ENCODE peak calls at places on chromosomes 6 and 20, in nine cellular contexts. A is IMR-90, F is hepatocyte, P is esophagus squamous epithelium, C is body of pancreas, B is A673, R is stomach, Y is tibial nerve, M is heart left ventricle. G is an unnamed sample.
A peak's percentile ranks its signal among the peaks of the same experiment; 100 is the strongest.

GRCh38 chr6:163837681-163838431 is 423.3 kb downstream of the QKI start:
- DNase-seq in A (peak; percentile 33), Y (no peak), P (no peak), M (peak; percentile 26), R (no peak), F (no peak), C (no peak), B (no peak), G (no peak)

GRCh38 chr6:5840742-5841141 is 166.0 kb downstream of the NRN1 start:
- DNase-seq in B (no peak), A (no peak), C (no peak), P (no peak), F (peak; percentile 2), R (no peak), Y (no peak), M (no peak), G (no peak)

GRCh38 chr6:33092385-33092784 is 16.6 kb downstream of the HLA-DPB1 start:
- DNase-seq in A (no peak), M (no peak), B (no peak), R (no peak), F (no peak), P (no peak), Y (no peak), C (no peak), G (no peak)

GRCh38 chr6:30042914-30043313 is 18.2 kb upstream of the POLR1H start:
- DNase-seq in C (no peak), B (no peak), P (no peak), Y (no peak), R (no peak), F (no peak), M (no peak), A (no peak), G (no peak)

GRCh38 chr6:157269261-157269794 is 54.0 kb downstream of the TMEM242 start:
- DNase-seq in B (no peak), M (peak; percentile 88), R (peak; percentile 55), P (no peak), C (peak; percentile 48), A (peak; percentile 60), F (peak; percentile 38), Y (no peak), G (no peak)

GRCh38 chr6:169975701-169976100 is 224.3 kb downstream of the ERMARD start:
- DNase-seq in A (no peak), B (no peak), M (no peak), R (no peak), P (no peak), C (peak; percentile 0), Y (no peak), F (no peak), G (peak; percentile 15)

GRCh38 chr20:37914672-37915433 is 11.9 kb downstream of the VSTM2L start:
- DNase-seq in P (no peak), Y (no peak), B (peak; percentile 95), F (peak; percentile 41), M (no peak), C (no peak), A (no peak), R (no peak), G (no peak)

GRCh38 chr6:31733734-31734133 is 2.6 kb downstream of the CLIC1 start:
- DNase-seq in A (no peak), C (no peak), P (no peak), M (no peak), R (no peak), B (no peak), F (no peak), Y (no peak), G (no peak)

GRCh38 chr6:142297996-142298753 is 3.6 kb upstream of the ADGRG6 start:
- DNase-seq in F (no peak), R (no peak), C (no peak), P (no peak), A (peak; percentile 85), M (no peak), Y (no peak), B (peak; percentile 2), G (no peak)

GRCh38 chr20:58699246-58700107 is 6.9 kb downstream of the NPEPL1 start:
- DNase-seq in F (no peak), B (no peak), M (peak; percentile 4), Y (no peak), P (no peak), R (no peak), A (no peak), C (peak; percentile 4), G (peak; percentile 81)

GRCh38 chr20:6590891-6591679 is 176.4 kb upstream of the BMP2 start:
- DNase-seq in C (no peak), P (no peak), R (no peak), M (no peak), A (peak; percentile 77), Y (no peak), B (peak; percentile 4), F (no peak), G (peak; percentile 95)

GRCh38 chr20:45798935-45799642 is 7.3 kb downstream of the DNTTIP1 start:
- DNase-seq in P (no peak), B (peak; percentile 58), F (peak; percentile 79), R (peak; percentile 67), Y (peak; percentile 33), A (peak; percentile 42), C (peak; percentile 74), M (peak; percentile 55), G (no peak)

DNA sequence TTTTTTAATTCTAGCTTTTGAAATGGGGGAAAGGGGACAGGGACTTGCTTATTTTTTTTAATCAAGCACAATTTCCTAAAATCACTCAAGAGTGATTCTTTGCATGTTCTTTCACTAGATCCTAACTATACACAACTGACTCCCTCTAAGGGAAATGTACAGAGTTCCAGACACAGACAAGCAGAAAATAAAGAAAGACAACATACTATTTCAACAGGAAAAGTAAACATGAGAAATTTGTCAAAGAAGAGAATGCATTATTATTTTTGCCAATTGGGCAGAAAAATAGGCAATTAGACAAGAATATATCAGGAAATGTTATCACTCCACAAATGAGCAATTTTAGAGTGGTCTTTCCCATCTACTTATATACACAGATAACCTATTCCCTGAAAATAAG is 128.2 kb downstream of the RNGTT start:
- DNase-seq in Y (no peak), P (no peak), M (no peak), A (no peak), R (no peak), F (no peak), B (no peak), C (no peak), G (no peak)
- H3K9me3 ChIP-seq in Y (peaks cover 14% of the 10 kb centered on the region), P (peaks cover 34% of the 10 kb centered on the region), M (peaks cover 28% of the 10 kb centered on the region), A (peaks cover 8% of the 10 kb centered on the region), R (peaks cover 38% of the 10 kb centered on the region), F (no peaks in the 10 kb centered on the region), B (peaks cover 9% of the 10 kb centered on the region), C (no peaks in the 10 kb centered on the region), G (peaks cover 3% of the 10 kb centered on the region)

GRCh38 chr6:84525907-84526306 is 238.5 kb downstream of the TBX18 start:
- DNase-seq in R (no peak), B (no peak), A (no peak), Y (no peak), P (no peak), C (no peak), M (no peak), F (no peak), G (no peak)

GRCh38 chr6:84521419-84522001 is 242.9 kb downstream of the TBX18 start:
- DNase-seq in F (no peak), C (no peak), B (no peak), Y (no peak), P (no peak), R (no peak), M (no peak), A (no peak), G (no peak)

GRCh38 chr6:84524636-84525035 is 239.8 kb downstream of the TBX18 start:
- DNase-seq in M (no peak), P (no peak), B (no peak), C (no peak), A (no peak), Y (no peak), F (no peak), R (no peak), G (no peak)

GRCh38 chr6:84526631-84527030 is 237.8 kb downstream of the TBX18 start:
- DNase-seq in R (no peak), C (no peak), M (no peak), B (no peak), Y (no peak), A (no peak), P (no peak), F (no peak), G (no peak)

DNA sequence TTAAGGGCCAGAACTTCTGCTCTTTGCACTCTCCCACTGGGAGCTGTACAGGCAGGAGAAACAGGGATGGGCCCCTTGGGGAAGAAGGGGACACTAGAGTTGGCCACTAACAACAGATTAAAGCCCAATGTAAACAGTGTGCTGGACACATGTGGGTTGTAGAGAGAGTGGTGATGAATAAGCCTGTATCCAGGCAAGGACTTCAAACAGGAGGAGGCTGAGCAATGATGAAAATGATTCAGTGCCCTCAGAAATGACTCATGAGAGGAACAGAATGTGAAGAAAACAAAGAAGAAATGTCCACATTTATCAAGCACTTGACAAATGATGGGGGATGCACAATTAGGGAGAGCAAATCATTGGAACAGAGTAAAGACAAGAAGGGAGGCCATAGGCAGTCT is 242.3 kb downstream of the TBX18 start:
- DNase-seq in A (peak; percentile 69), M (no peak), F (peak; percentile 45), R (no peak), C (no peak), Y (peak; percentile 21), B (no peak), P (no peak), G (no peak)
- H3K4me3 ChIP-seq in A (no peak overlapping the region), M (no peak overlapping the region), F (no peak overlapping the region), R (no peak overlapping the region), C (no peak overlapping the region), Y (no peak overlapping the region), B (no peak overlapping the region), P (no peak overlapping the region), G (no peak overlapping the region)

GRCh38 chr6:168607272-168608112 is 166.5 kb downstream of the SMOC2 start:
- DNase-seq in B (no peak), M (no peak), R (no peak), Y (no peak), P (no peak), A (no peak), C (no peak), F (peak; percentile 29), G (no peak)

GRCh38 chr6:168609026-168609685 is 168.2 kb downstream of the SMOC2 start:
- DNase-seq in M (no peak), Y (no peak), A (no peak), C (no peak), F (no peak), R (no peak), B (no peak), P (no peak), G (no peak)

GRCh38 chr6:168609914-168610490 is 169.0 kb downstream of the SMOC2 start:
- DNase-seq in Y (no peak), M (no peak), R (no peak), P (no peak), C (no peak), A (no peak), B (no peak), F (no peak), G (no peak)

GRCh38 chr6:168606722-168607121 is 165.7 kb downstream of the SMOC2 start:
- DNase-seq in B (no peak), Y (no peak), M (no peak), P (no peak), R (no peak), F (no peak), A (no peak), C (no peak), G (no peak)

GRCh38 chr6:168608113-168608400 is 167.1 kb downstream of the SMOC2 start:
- DNase-seq in P (no peak), Y (no peak), F (no peak), B (no peak), R (no peak), M (no peak), C (no peak), A (no peak), G (no peak)
- H3K27ac ChIP-seq in P (peak overlapping the region; percentile 69), Y (no peak overlapping the region), F (no peak overlapping the region), B (no peak overlapping the region), R (peak overlapping the region; percentile 64), M (no peak overlapping the region), C (no peak overlapping the region), A (no peak overlapping the region), G (peak overlapping the region; percentile 88)

GRCh38 chr6:112116215-112116614 is 28.8 kb downstream of the FAM229B start:
- DNase-seq in A (no peak), Y (no peak), C (no peak), R (no peak), P (no peak), M (no peak), B (peak; percentile 2), F (no peak), G (no peak)
- H3K9me3 ChIP-seq in A (no peaks in the 10 kb centered on the region), Y (no peaks in the 10 kb centered on the region), C (no peaks in the 10 kb centered on the region), R (no peaks in the 10 kb centered on the region), P (no peaks in the 10 kb centered on the region), M (no peaks in the 10 kb centered on the region), B (no peaks in the 10 kb centered on the region), F (no peaks in the 10 kb centered on the region), G (no peaks in the 10 kb centered on the region)

G was measured in RWPE2.